ENCODE peak calls at places on chromosomes 7 and 10, in nine cellular contexts. One of them, this sample, is unnamed.

GRCh38 chr7:136865236-136865635 is 3.2 kb upstream of the CHRM2 start:
- DNase-seq in vagina: no peak
- DNase-seq in heart left ventricle: no peak
- DNase-seq in OCI-LY7: no peak
- DNase-seq in gastrocnemius medialis: no peak
- DNase-seq in heart right ventricle: no peak
- DNase-seq in mucosa of descending colon: no peak
- DNase-seq in tibial nerve: no peak
- DNase-seq in upper lobe of right lung: no peak
- DNase-seq in this sample: no peak

GRCh38 chr7:101201695-101202602 is 1.1 kb upstream of the MOGAT3 start:
- DNase-seq in vagina: no peak
- DNase-seq in heart left ventricle: no peak
- DNase-seq in OCI-LY7: no peak
- DNase-seq in gastrocnemius medialis: no peak
- DNase-seq in heart right ventricle: no peak
- DNase-seq in mucosa of descending colon: peak
- DNase-seq in tibial nerve: no peak
- DNase-seq in upper lobe of right lung: no peak
- DNase-seq in this sample: no peak

GRCh38 chr10:114486938-114487814 is 82.9 kb upstream of the AFAP1L2 start:
- DNase-seq in vagina: no peak
- DNase-seq in heart left ventricle: no peak
- DNase-seq in OCI-LY7: no peak
- DNase-seq in gastrocnemius medialis: no peak
- DNase-seq in heart right ventricle: no peak
- DNase-seq in mucosa of descending colon: no peak
- DNase-seq in tibial nerve: no peak
- DNase-seq in upper lobe of right lung: no peak
- DNase-seq in this sample: no peak

GRCh38 chr7:107206706-107207105 is 37.9 kb downstream of the HBP1 start:
- DNase-seq in vagina: no peak
- DNase-seq in heart left ventricle: no peak
- DNase-seq in OCI-LY7: no peak
- DNase-seq in gastrocnemius medialis: no peak
- DNase-seq in heart right ventricle: no peak
- DNase-seq in mucosa of descending colon: no peak
- DNase-seq in tibial nerve: no peak
- DNase-seq in upper lobe of right lung: no peak
- DNase-seq in this sample: no peak

GRCh38 chr7:136923111-136923510 is 54.7 kb downstream of the CHRM2 start:
- DNase-seq in vagina: no peak
- DNase-seq in heart left ventricle: no peak
- DNase-seq in OCI-LY7: no peak
- DNase-seq in gastrocnemius medialis: no peak
- DNase-seq in heart right ventricle: no peak
- DNase-seq in mucosa of descending colon: no peak
- DNase-seq in tibial nerve: no peak
- DNase-seq in upper lobe of right lung: no peak
- DNase-seq in this sample: peak

GRCh38 chr7:152462995-152463713 is 27.4 kb upstream of the KMT2C start:
- DNase-seq in vagina: no peak
- DNase-seq in heart left ventricle: no peak
- DNase-seq in OCI-LY7: no peak
- DNase-seq in gastrocnemius medialis: no peak
- DNase-seq in heart right ventricle: no peak
- DNase-seq in mucosa of descending colon: no peak
- DNase-seq in tibial nerve: no peak
- DNase-seq in upper lobe of right lung: no peak
- DNase-seq in this sample: peak

GRCh38 chr10:10699427-10699826 is 318.2 kb upstream of the CELF2 start:
- DNase-seq in vagina: no peak
- DNase-seq in heart left ventricle: no peak
- DNase-seq in OCI-LY7: no peak
- DNase-seq in gastrocnemius medialis: no peak
- DNase-seq in heart right ventricle: no peak
- DNase-seq in mucosa of descending colon: no peak
- DNase-seq in tibial nerve: no peak
- DNase-seq in upper lobe of right lung: no peak
- DNase-seq in this sample: no peak

GRCh38 chr7:32167256-32167655 is 97.0 kb upstream of the PDE1C start:
- DNase-seq in vagina: no peak
- DNase-seq in heart left ventricle: no peak
- DNase-seq in OCI-LY7: no peak
- DNase-seq in gastrocnemius medialis: no peak
- DNase-seq in heart right ventricle: no peak
- DNase-seq in mucosa of descending colon: no peak
- DNase-seq in tibial nerve: no peak
- DNase-seq in upper lobe of right lung: no peak
- DNase-seq in this sample: no peak

GRCh38 chr10:1553951-1554350 is 183.4 kb downstream of the ADARB2 start:
- DNase-seq in vagina: no peak
- DNase-seq in heart left ventricle: no peak
- DNase-seq in OCI-LY7: no peak
- DNase-seq in gastrocnemius medialis: no peak
- DNase-seq in heart right ventricle: no peak
- DNase-seq in mucosa of descending colon: no peak
- DNase-seq in tibial nerve: no peak
- DNase-seq in upper lobe of right lung: peak
- DNase-seq in this sample: no peak

GRCh38 chr10:98267894-98268693 is at the start of gene LOXL4:
- DNase-seq in vagina: no peak
- DNase-seq in heart left ventricle: no peak
- DNase-seq in OCI-LY7: peak
- DNase-seq in gastrocnemius medialis: no peak
- DNase-seq in heart right ventricle: peak
- DNase-seq in mucosa of descending colon: peak
- DNase-seq in tibial nerve: peak
- DNase-seq in upper lobe of right lung: no peak
- DNase-seq in this sample: no peak
- H3K4me3 ChIP-seq in vagina: peak
- H3K4me3 ChIP-seq in heart left ventricle: peak
- H3K4me3 ChIP-seq in OCI-LY7: peak
- H3K4me3 ChIP-seq in gastrocnemius medialis: peak
- H3K4me3 ChIP-seq in heart right ventricle: peak
- H3K4me3 ChIP-seq in mucosa of descending colon: no peak
- H3K4me3 ChIP-seq in tibial nerve: peak
- H3K4me3 ChIP-seq in upper lobe of right lung: peak
- H3K4me3 ChIP-seq in this sample: peak

GRCh38 chr10:56623064-56623463 is 262.0 kb upstream of the ZWINT start:
- DNase-seq in vagina: no peak
- DNase-seq in heart left ventricle: no peak
- DNase-seq in OCI-LY7: no peak
- DNase-seq in gastrocnemius medialis: no peak
- DNase-seq in heart right ventricle: no peak
- DNase-seq in mucosa of descending colon: no peak
- DNase-seq in tibial nerve: no peak
- DNase-seq in upper lobe of right lung: no peak
- DNase-seq in this sample: no peak

GRCh38 chr10:56624082-56624481 is 263.0 kb upstream of the ZWINT start:
- DNase-seq in vagina: no peak
- DNase-seq in heart left ventricle: no peak
- DNase-seq in OCI-LY7: peak
- DNase-seq in gastrocnemius medialis: no peak
- DNase-seq in heart right ventricle: no peak
- DNase-seq in mucosa of descending colon: no peak
- DNase-seq in tibial nerve: no peak
- DNase-seq in upper lobe of right lung: no peak
- DNase-seq in this sample: no peak

DNA sequence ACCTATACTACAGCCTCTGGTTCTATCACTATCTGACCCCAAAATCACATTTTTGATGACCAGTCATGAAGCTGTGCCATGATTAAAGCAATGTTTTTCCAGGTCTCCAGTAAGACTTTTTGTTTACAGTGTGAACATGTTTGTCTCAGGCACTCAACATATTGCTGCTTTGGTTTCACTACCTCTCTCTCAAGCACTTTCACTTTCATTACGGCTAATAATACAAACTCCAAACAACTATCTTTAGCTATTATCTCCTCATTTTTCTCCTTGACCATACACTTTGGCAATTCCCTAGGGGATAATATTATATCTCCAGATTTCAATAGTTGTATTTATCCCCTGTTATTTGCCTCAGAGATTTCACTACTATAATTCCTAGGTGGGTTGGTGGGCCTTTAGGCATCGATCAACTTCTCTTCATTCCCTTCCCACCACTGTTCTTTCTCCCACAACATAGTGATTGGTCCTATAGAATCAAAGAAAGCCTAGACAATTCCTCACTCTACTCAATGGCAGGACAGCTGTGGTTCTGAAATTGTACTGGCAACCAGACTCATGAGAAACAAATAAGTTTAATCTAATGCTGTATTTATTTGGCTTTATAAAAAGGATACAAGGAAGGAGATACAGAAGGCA is 261.4 kb upstream of the ZWINT start:
- DNase-seq in vagina: no peak
- DNase-seq in heart left ventricle: no peak
- DNase-seq in OCI-LY7: peak
- DNase-seq in gastrocnemius medialis: no peak
- DNase-seq in heart right ventricle: no peak
- DNase-seq in mucosa of descending colon: no peak
- DNase-seq in tibial nerve: no peak
- DNase-seq in upper lobe of right lung: no peak
- DNase-seq in this sample: no peak
- H3K4me3 ChIP-seq in vagina: no peak
- H3K4me3 ChIP-seq in heart left ventricle: peak
- H3K4me3 ChIP-seq in OCI-LY7: peak
- H3K4me3 ChIP-seq in gastrocnemius medialis: no peak
- H3K4me3 ChIP-seq in heart right ventricle: peak
- H3K4me3 ChIP-seq in mucosa of descending colon: no peak
- H3K4me3 ChIP-seq in tibial nerve: no peak
- H3K4me3 ChIP-seq in upper lobe of right lung: peak
- H3K4me3 ChIP-seq in this sample: no peak

GRCh38 chr10:126843299-126843934 is 61.8 kb upstream of the DOCK1 start:
- DNase-seq in vagina: no peak
- DNase-seq in heart left ventricle: no peak
- DNase-seq in OCI-LY7: no peak
- DNase-seq in gastrocnemius medialis: no peak
- DNase-seq in heart right ventricle: no peak
- DNase-seq in mucosa of descending colon: peak
- DNase-seq in tibial nerve: no peak
- DNase-seq in upper lobe of right lung: no peak
- DNase-seq in this sample: no peak

GRCh38 chr10:126847666-126848065 is 57.6 kb upstream of the DOCK1 start:
- DNase-seq in vagina: no peak
- DNase-seq in heart left ventricle: no peak
- DNase-seq in OCI-LY7: no peak
- DNase-seq in gastrocnemius medialis: no peak
- DNase-seq in heart right ventricle: no peak
- DNase-seq in mucosa of descending colon: no peak
- DNase-seq in tibial nerve: no peak
- DNase-seq in upper lobe of right lung: no peak
- DNase-seq in this sample: no peak

GRCh38 chr10:126844406-126844805 is 60.8 kb upstream of the DOCK1 start:
- DNase-seq in vagina: no peak
- DNase-seq in heart left ventricle: no peak
- DNase-seq in OCI-LY7: no peak
- DNase-seq in gastrocnemius medialis: no peak
- DNase-seq in heart right ventricle: no peak
- DNase-seq in mucosa of descending colon: no peak
- DNase-seq in tibial nerve: no peak
- DNase-seq in upper lobe of right lung: no peak
- DNase-seq in this sample: peak

GRCh38 chr10:126846959-126847358 is 58.3 kb upstream of the DOCK1 start:
- DNase-seq in vagina: no peak
- DNase-seq in heart left ventricle: no peak
- DNase-seq in OCI-LY7: no peak
- DNase-seq in gastrocnemius medialis: no peak
- DNase-seq in heart right ventricle: no peak
- DNase-seq in mucosa of descending colon: no peak
- DNase-seq in tibial nerve: no peak
- DNase-seq in upper lobe of right lung: no peak
- DNase-seq in this sample: no peak

DNA sequence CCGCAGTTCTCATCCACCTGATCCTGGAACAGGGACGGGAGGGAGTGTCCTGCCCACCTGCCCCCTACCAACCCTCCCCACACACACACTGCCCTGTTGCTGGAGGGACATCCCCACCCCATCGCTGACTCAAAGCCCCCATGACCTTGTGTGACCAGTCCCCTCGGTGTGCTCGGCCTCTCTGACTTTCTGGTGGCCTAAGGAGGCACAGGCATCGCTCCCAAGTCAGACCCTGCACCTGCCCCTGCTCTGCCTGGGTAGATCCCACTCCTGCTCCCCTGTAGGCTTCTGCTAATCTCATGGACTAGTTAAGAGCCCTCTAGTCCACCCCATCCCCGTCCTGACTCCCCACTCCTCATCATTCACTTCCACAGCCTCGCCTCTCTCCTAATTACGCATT is 58.8 kb upstream of the DOCK1 start:
- DNase-seq in vagina: no peak
- DNase-seq in heart left ventricle: no peak
- DNase-seq in OCI-LY7: no peak
- DNase-seq in gastrocnemius medialis: no peak
- DNase-seq in heart right ventricle: no peak
- DNase-seq in mucosa of descending colon: no peak
- DNase-seq in tibial nerve: no peak
- DNase-seq in upper lobe of right lung: no peak
- DNase-seq in this sample: no peak
- H3K4me3 ChIP-seq in vagina: no peak
- H3K4me3 ChIP-seq in heart left ventricle: no peak
- H3K4me3 ChIP-seq in OCI-LY7: no peak
- H3K4me3 ChIP-seq in gastrocnemius medialis: no peak
- H3K4me3 ChIP-seq in heart right ventricle: no peak
- H3K4me3 ChIP-seq in mucosa of descending colon: no peak
- H3K4me3 ChIP-seq in tibial nerve: no peak
- H3K4me3 ChIP-seq in upper lobe of right lung: no peak
- H3K4me3 ChIP-seq in this sample: no peak

GRCh38 chr7:18771834-18772566 is 276.5 kb downstream of the HDAC9 start:
- DNase-seq in vagina: no peak
- DNase-seq in heart left ventricle: no peak
- DNase-seq in OCI-LY7: no peak
- DNase-seq in gastrocnemius medialis: no peak
- DNase-seq in heart right ventricle: no peak
- DNase-seq in mucosa of descending colon: no peak
- DNase-seq in tibial nerve: no peak
- DNase-seq in upper lobe of right lung: no peak
- DNase-seq in this sample: peak

GRCh38 chr7:18770852-18771251 is 275.3 kb downstream of the HDAC9 start:
- DNase-seq in vagina: no peak
- DNase-seq in heart left ventricle: no peak
- DNase-seq in OCI-LY7: no peak
- DNase-seq in gastrocnemius medialis: no peak
- DNase-seq in heart right ventricle: no peak
- DNase-seq in mucosa of descending colon: no peak
- DNase-seq in tibial nerve: no peak
- DNase-seq in upper lobe of right lung: no peak
- DNase-seq in this sample: peak

GRCh38 chr7:18772567-18772965 is 277.0 kb downstream of the HDAC9 start:
- DNase-seq in vagina: no peak
- DNase-seq in heart left ventricle: no peak
- DNase-seq in OCI-LY7: no peak
- DNase-seq in gastrocnemius medialis: no peak
- DNase-seq in heart right ventricle: no peak
- DNase-seq in mucosa of descending colon: no peak
- DNase-seq in tibial nerve: no peak
- DNase-seq in upper lobe of right lung: no peak
- DNase-seq in this sample: no peak

GRCh38 chr7:18768256-18768655 is 272.7 kb downstream of the HDAC9 start:
- DNase-seq in vagina: no peak
- DNase-seq in heart left ventricle: no peak
- DNase-seq in OCI-LY7: no peak
- DNase-seq in gastrocnemius medialis: no peak
- DNase-seq in heart right ventricle: no peak
- DNase-seq in mucosa of descending colon: no peak
- DNase-seq in tibial nerve: no peak
- DNase-seq in upper lobe of right lung: no peak
- DNase-seq in this sample: peak

GRCh38 chr7:18770154-18770807 is 274.7 kb downstream of the HDAC9 start:
- DNase-seq in vagina: no peak
- DNase-seq in heart left ventricle: no peak
- DNase-seq in OCI-LY7: no peak
- DNase-seq in gastrocnemius medialis: no peak
- DNase-seq in heart right ventricle: no peak
- DNase-seq in mucosa of descending colon: no peak
- DNase-seq in tibial nerve: no peak
- DNase-seq in upper lobe of right lung: no peak
- DNase-seq in this sample: peak
- H3K4me3 ChIP-seq in vagina: no peak
- H3K4me3 ChIP-seq in heart left ventricle: no peak
- H3K4me3 ChIP-seq in OCI-LY7: no peak
- H3K4me3 ChIP-seq in gastrocnemius medialis: no peak
- H3K4me3 ChIP-seq in heart right ventricle: no peak
- H3K4me3 ChIP-seq in mucosa of descending colon: no peak
- H3K4me3 ChIP-seq in tibial nerve: no peak
- H3K4me3 ChIP-seq in upper lobe of right lung: no peak
- H3K4me3 ChIP-seq in this sample: no peak

This sample was measured in brain microvascular endothelial cell.